ENCODE peak calls at places on chromosome 13, in nine cellular contexts. F, T, Z, M, G, R, D, X and A are unnamed samples.

GRCh38 chr13:31431722-31432137 is 232.0 kb downstream of the B3GLCT start:
- DNase-seq in F (peak; percentile 55), T (no peak), Z (peak; percentile 33), M (peak; percentile 58), G (peak; percentile 22), R (peak; percentile 32), D (peak; percentile 22), X (peak; percentile 79), A (no peak)

GRCh38 chr13:106103779-106104178 is 431.7 kb downstream of the EFNB2 start:
- DNase-seq in F (no peak), T (no peak), Z (no peak), M (peak; percentile 83), G (no peak), R (peak; percentile 83), D (peak; percentile 34), X (no peak), A (no peak)

GRCh38 chr13:114128624-114129522 is 3.5 kb downstream of the RASA3 start:
- DNase-seq in F (peak; percentile 84), T (no peak), Z (peak; percentile 88), M (peak; percentile 77), G (no peak), R (peak; percentile 93), D (peak; percentile 72), X (no peak), A (peak; percentile 93)

GRCh38 chr13:64457976-64458375 is 2772.2 kb downstream of the PCDH9 start:
- DNase-seq in F (no peak), T (no peak), Z (no peak), M (no peak), G (no peak), R (no peak), D (no peak), X (no peak), A (no peak)

GRCh38 chr13:112968910-112969691 is at the start of gene MCF2L:
- DNase-seq in F (peak; percentile 36), T (no peak), Z (peak; percentile 71), M (peak; percentile 45), G (peak; percentile 61), R (peak; percentile 6), D (no peak), X (no peak), A (no peak)

GRCh38 chr13:44172411-44172810 is 201.2 kb upstream of the SERP2 start:
- DNase-seq in F (no peak), T (no peak), Z (no peak), M (peak; percentile 16), G (no peak), R (peak; percentile 19), D (no peak), X (no peak), A (no peak)

GRCh38 chr13:20057963-20058362 is 99.4 kb downstream of the ZMYM2 start:
- DNase-seq in F (no peak), T (no peak), Z (no peak), M (peak; percentile 7), G (no peak), R (no peak), D (no peak), X (no peak), A (no peak)

GRCh38 chr13:94303644-94304174 is 175.8 kb downstream of the DCT start:
- DNase-seq in F (no peak), T (no peak), Z (no peak), M (no peak), G (no peak), R (no peak), D (no peak), X (no peak), A (no peak)

GRCh38 chr13:76879211-76879875 is 6.9 kb downstream of the KCTD12 start:
- DNase-seq in F (peak; percentile 67), T (no peak), Z (peak; percentile 82), M (peak; percentile 65), G (no peak), R (peak; percentile 80), D (no peak), X (no peak), A (peak; percentile 99)

GRCh38 chr13:97279913-97280312 is 57.8 kb downstream of the MBNL2 start:
- DNase-seq in F (no peak), T (no peak), Z (no peak), M (peak; percentile 51), G (no peak), R (peak; percentile 87), D (no peak), X (no peak), A (no peak)

GRCh38 chr13:103539265-103539664 is 473.0 kb upstream of the SLC10A2 start:
- DNase-seq in F (no peak), T (no peak), Z (no peak), M (no peak), G (peak; percentile 57), R (no peak), D (no peak), X (peak; percentile 18), A (no peak)

GRCh38 chr13:26442541-26442940 is 114.9 kb upstream of the WASF3 start:
- DNase-seq in F (no peak), T (no peak), Z (no peak), M (no peak), G (no peak), R (peak; percentile 42), D (no peak), X (no peak), A (no peak)

GRCh38 chr13:109671919-109672318 is 114.5 kb downstream of the IRS2 start:
- DNase-seq in F (no peak), T (no peak), Z (no peak), M (no peak), G (no peak), R (no peak), D (no peak), X (no peak), A (no peak)

GRCh38 chr13:74115138-74115537 is 19.1 kb downstream of the KLF12 start:
- DNase-seq in F (no peak), T (no peak), Z (no peak), M (peak; percentile 52), G (no peak), R (peak; percentile 87), D (no peak), X (no peak), A (no peak)

GRCh38 chr13:46160065-46160464 is 21.9 kb downstream of the LCP1 start:
- DNase-seq in F (no peak), T (no peak), Z (no peak), M (no peak), G (no peak), R (no peak), D (no peak), X (no peak), A (no peak)

GRCh38 chr13:25046985-25047660 is 48.8 kb upstream of the PABPC3 start:
- DNase-seq in F (no peak), T (no peak), Z (no peak), M (no peak), G (no peak), R (peak; percentile 18), D (no peak), X (peak; percentile 73), A (no peak)

GRCh38 chr13:43273362-43273761 is 250.0 kb downstream of the DNAJC15 start:
- DNase-seq in F (no peak), T (no peak), Z (no peak), M (peak; percentile 16), G (no peak), R (peak; percentile 59), D (no peak), X (no peak), A (no peak)

GRCh38 chr13:53058077-53058660 is 29.6 kb downstream of the OLFM4 start:
- DNase-seq in F (no peak), T (no peak), Z (no peak), M (no peak), G (no peak), R (no peak), D (no peak), X (no peak), A (no peak)

GRCh38 chr13:112103971-112104872 is 37.3 kb downstream of the SOX1 start:
- DNase-seq in F (no peak), T (no peak), Z (no peak), M (no peak), G (no peak), R (no peak), D (no peak), X (peak; percentile 66), A (no peak)

GRCh38 chr13:106432636-106433035 is 102.8 kb downstream of the EFNB2 start:
- DNase-seq in F (no peak), T (no peak), Z (no peak), M (peak; percentile 27), G (no peak), R (no peak), D (peak; percentile 41), X (no peak), A (no peak)

GRCh38 chr13:26480246-26480855 is 77.1 kb upstream of the WASF3 start:
- DNase-seq in F (no peak), T (no peak), Z (no peak), M (peak; percentile 29), G (no peak), R (no peak), D (no peak), X (no peak), A (no peak)

GRCh38 chr13:76406243-76406642 is 480.0 kb downstream of the KCTD12 start:
- DNase-seq in F (no peak), T (no peak), Z (no peak), M (no peak), G (no peak), R (no peak), D (no peak), X (no peak), A (no peak)

GRCh38 chr13:24905242-24905641 is 141.3 kb downstream of the RNF17 start:
- DNase-seq in F (no peak), T (no peak), Z (no peak), M (peak; percentile 52), G (no peak), R (no peak), D (no peak), X (no peak), A (no peak)

GRCh38 chr13:59519776-59520175 is 644.0 kb downstream of the DIAPH3 start:
- DNase-seq in F (no peak), T (no peak), Z (no peak), M (no peak), G (no peak), R (no peak), D (no peak), X (no peak), A (no peak)

GRCh38 chr13:97648171-97648880 is 214.4 kb downstream of the RAP2A start:
- DNase-seq in F (no peak), T (no peak), Z (no peak), M (no peak), G (no peak), R (peak; percentile 9), D (no peak), X (no peak), A (no peak)

GRCh38 chr13:87676254-87677042 is 5.3 kb downstream of the SLITRK5 start:
- DNase-seq in F (no peak), T (no peak), Z (no peak), M (no peak), G (no peak), R (no peak), D (no peak), X (peak; percentile 35), A (no peak)